ENCODE peak calls at places on chromosomes 7 and 10, in four cellular contexts. I is activated CD4-positive, alpha-beta T cell treated with anti-CD3 and anti-CD28 coated beads for 1 hour; Y is pons; F is central memory CD4-positive, alpha-beta T cell. K is an unnamed sample.

GRCh38 chr10:11354823-11355222 is 256.6 kb downstream of the USP6NL start:
- DNase-seq in I (no peak), Y (no peak), F (no peak), K (no peak)

GRCh38 chr10:500876-501275 is 188.6 kb downstream of the DIP2C start:
- DNase-seq in I (no peak), Y (no peak), F (no peak), K (no peak)

GRCh38 chr10:63702107-63702506 is 180.9 kb downstream of the REEP3 start:
- DNase-seq in I (no peak), Y (no peak), F (no peak), K (no peak)

GRCh38 chr10:124728071-124728829 is 15.9 kb downstream of the FAM53B start:
- DNase-seq in I (no peak), Y (peak), F (peak), K (no peak)

GRCh38 chr10:124696446-124697392 is 47.5 kb downstream of the FAM53B start:
- DNase-seq in I (no peak), Y (no peak), F (peak), K (no peak)

GRCh38 chr7:119964640-119965542 is 308.1 kb upstream of the KCND2 start:
- DNase-seq in I (no peak), Y (no peak), F (no peak), K (peak)

GRCh38 chr10:103281753-103282152 is 4.8 kb downstream of the INA start:
- DNase-seq in I (no peak), Y (no peak), F (no peak), K (peak)

GRCh38 chr10:113557389-113558321 is 4.8 kb downstream of the HABP2 start:
- DNase-seq in I (no peak), Y (no peak), F (no peak), K (no peak)

GRCh38 chr10:30353851-30354250 is 4.8 kb upstream of the MTPAP start:
- DNase-seq in I (no peak), Y (no peak), F (no peak), K (no peak)

GRCh38 chr7:137731436-137731835 is 115.3 kb downstream of the DGKI start:
- DNase-seq in I (no peak), Y (no peak), F (no peak), K (no peak)

GRCh38 chr10:60441515-60441914 is 51.8 kb upstream of the ANK3 start:
- DNase-seq in I (no peak), Y (no peak), F (no peak), K (no peak)

GRCh38 chr7:158549176-158549833 is 38.3 kb downstream of the PTPRN2 start:
- DNase-seq in I (no peak), Y (no peak), F (no peak), K (peak)

GRCh38 chr10:80408198-80409085 is at the start of gene PRXL2A:
- DNase-seq in I (peak), Y (peak), F (peak), K (peak)

GRCh38 chr10:71374481-71375233 is 22.1 kb upstream of the CDH23 start:
- DNase-seq in I (no peak), Y (no peak), F (no peak), K (no peak)

GRCh38 chr10:125021686-125022374 is 79.9 kb downstream of the ZRANB1 start:
- DNase-seq in I (no peak), Y (no peak), F (no peak), K (peak)

GRCh38 chr7:70598976-70599375 is 533.0 kb upstream of the GALNT17 start:
- DNase-seq in I (no peak), Y (no peak), F (no peak), K (no peak)

GRCh38 chr10:80468002-80468401 is 13.9 kb downstream of the TSPAN14 start:
- DNase-seq in I (peak), Y (peak), F (peak), K (no peak)

GRCh38 chr7:118129037-118129436 is 54.9 kb upstream of the LSM8 start:
- DNase-seq in I (no peak), Y (peak), F (no peak), K (no peak)

GRCh38 chr10:99676895-99677294 is 17.6 kb downstream of the ENTPD7 start:
- DNase-seq in I (no peak), Y (no peak), F (no peak), K (no peak)

GRCh38 chr7:69742237-69742636 is 144.0 kb downstream of the AUTS2 start:
- DNase-seq in I (no peak), Y (no peak), F (no peak), K (no peak)

GRCh38 chr7:118872568-118872967 is 648.1 kb downstream of the ANKRD7 start:
- DNase-seq in I (no peak), Y (no peak), F (no peak), K (no peak)